ENCODE peak calls at places on chromosomes 2 and 18, in four cellular contexts. K, U, N and P are unnamed samples.

GRCh38 chr18:26549486-26550435 is 1.4 kb upstream of the KCTD1 start:
- DNase-seq in K (peak), U (peak), N (peak), P (peak)

GRCh38 chr18:70459251-70459650 is 170.4 kb downstream of the SOCS6 start:
- DNase-seq in K (no peak), U (no peak), N (no peak), P (no peak)

GRCh38 chr2:27856386-27856785 is 33.8 kb downstream of the RBKS start:
- DNase-seq in K (no peak), U (no peak), N (no peak), P (no peak)

GRCh38 chr18:10182009-10182624 is 268.3 kb downstream of the VAPA start:
- DNase-seq in K (peak), U (no peak), N (no peak), P (no peak)

GRCh38 chr2:190169221-190170072 is 106.9 kb upstream of the MSTN start:
- DNase-seq in K (no peak), U (no peak), N (no peak), P (no peak)

GRCh38 chr18:21703241-21703820 is 1.2 kb downstream of the ABHD3 start:
- DNase-seq in K (peak), U (peak), N (no peak), P (no peak)

GRCh38 chr2:11248-11941 is 34.9 kb downstream of the FAM110C start:
- DNase-seq in K (peak), U (peak), N (peak), P (no peak)

GRCh38 chr2:46230115-46230571 is 67.1 kb upstream of the EPAS1 start:
- DNase-seq in K (no peak), U (peak), N (peak), P (no peak)

GRCh38 chr2:146295080-146295670 is 1549.7 kb upstream of the ACVR2A start:
- DNase-seq in K (peak), U (no peak), N (no peak), P (no peak)

GRCh38 chr18:73545497-73545896 is 602.1 kb downstream of the FBXO15 start:
- DNase-seq in K (peak), U (no peak), N (no peak), P (no peak)

GRCh38 chr2:29113027-29113686 is 2.1 kb upstream of the CLIP4 start:
- DNase-seq in K (no peak), U (no peak), N (no peak), P (peak)

GRCh38 chr2:29114841-29115609 is at the start of gene CLIP4:
- DNase-seq in K (peak), U (peak), N (peak), P (peak)

GRCh38 chr2:29113891-29114321 is 1.3 kb upstream of the CLIP4 start:
- DNase-seq in K (peak), U (no peak), N (peak), P (peak)

GRCh38 chr2:29115797-29116781 is 874 bp downstream of the CLIP4 start:
- DNase-seq in K (peak), U (peak), N (peak), P (peak)

DNA sequence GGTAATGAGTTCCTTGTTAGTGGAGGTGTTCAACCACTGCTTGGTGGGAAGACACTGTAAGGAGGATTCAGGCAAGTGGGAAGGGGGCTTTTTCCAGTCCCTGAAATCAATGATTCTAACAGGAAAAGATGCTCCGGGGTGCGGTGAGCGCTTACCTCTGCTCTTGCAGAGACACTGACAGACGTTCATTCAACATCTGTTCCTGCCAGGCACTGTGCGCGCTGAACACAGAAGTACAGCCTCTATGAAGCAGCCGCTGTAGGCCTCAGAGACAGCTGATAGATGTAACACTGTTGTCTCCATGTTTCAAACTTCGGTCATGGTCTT is 738 bp upstream of the CLIP4 start:
- DNase-seq in K (no peak), U (no peak), N (no peak), P (no peak)
- H3K4me3 ChIP-seq in K (peak), U (no peak), N (no peak), P (no peak)

DNA sequence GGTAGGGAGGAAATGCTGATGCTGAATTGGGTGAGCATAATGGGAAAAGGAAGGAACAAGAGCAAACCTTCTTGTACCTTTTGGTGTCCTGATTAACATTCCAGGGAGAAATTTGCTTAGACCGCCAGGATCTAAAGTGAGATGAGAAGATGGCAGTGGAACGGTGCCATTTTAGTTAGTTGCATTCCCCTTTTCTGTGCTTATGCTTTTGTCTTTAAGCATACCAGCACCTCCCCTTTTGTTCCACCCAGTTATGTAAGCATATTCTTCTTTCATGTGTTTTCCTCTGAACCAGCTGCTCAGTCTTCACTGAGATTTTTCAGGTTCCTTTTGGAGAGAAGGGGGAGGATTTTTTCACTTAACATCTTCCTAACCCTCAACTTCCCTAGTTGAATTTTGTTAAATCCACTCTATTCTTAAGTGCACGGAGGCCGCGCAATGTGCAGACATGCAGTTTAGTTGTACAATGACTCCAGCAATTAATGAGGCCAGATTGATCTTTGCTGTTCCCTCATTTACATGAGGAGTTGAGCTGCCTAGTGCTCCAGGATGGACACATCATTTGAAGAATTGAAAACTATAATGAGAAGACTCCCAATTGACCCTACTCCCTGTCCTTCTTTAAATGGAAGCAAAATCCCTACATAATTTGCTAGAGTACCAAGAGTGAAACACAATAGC is 73.9 kb downstream of the MAP4K4 start:
- DNase-seq in K (no peak), U (no peak), N (no peak), P (no peak)
- H3K27ac ChIP-seq in K (no peak), U (no peak), N (no peak), P (peak)

DNA sequence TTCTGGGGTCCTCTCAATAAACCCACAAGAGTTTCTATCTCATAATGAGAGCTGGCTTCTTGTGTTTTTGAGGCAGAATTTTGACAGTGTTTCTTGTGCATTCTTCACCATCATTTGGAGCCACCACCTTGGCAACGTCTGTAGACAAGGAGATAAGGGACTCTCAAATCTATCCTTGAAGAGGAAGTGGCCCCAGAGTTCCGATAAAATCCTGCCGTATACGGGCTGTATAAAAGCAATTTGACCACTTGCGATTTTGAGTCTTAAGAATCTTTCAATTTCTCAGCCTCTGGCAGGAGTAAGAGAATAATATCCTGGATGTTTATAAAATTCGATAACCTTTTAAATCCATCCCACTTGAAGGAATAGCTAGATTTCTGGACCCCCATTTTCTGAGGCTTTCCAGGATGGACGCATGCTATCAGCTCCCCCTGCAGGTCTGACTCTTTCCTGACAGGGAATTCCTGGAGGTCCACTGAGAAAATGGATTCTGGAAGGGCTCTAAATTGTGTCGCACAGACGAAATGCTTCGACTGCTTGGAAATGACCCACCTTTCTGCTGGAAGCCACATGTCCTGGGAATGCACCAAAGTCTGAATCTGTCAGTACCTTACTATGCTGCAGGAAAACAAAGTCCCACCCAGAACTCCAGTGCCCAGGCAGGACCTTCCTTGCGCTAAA is 54.1 kb downstream of the E2F6 start:
- DNase-seq in K (peak), U (no peak), N (peak), P (peak)
- H3K4me3 ChIP-seq in K (peak), U (no peak), N (no peak), P (no peak)

GRCh38 chr2:150617351-150617750 is 129.9 kb upstream of the RND3 start:
- DNase-seq in K (no peak), U (no peak), N (no peak), P (no peak)

GRCh38 chr2:150619607-150620330 is 132.3 kb upstream of the RND3 start:
- DNase-seq in K (peak), U (no peak), N (peak), P (no peak)

GRCh38 chr2:150620371-150620770 is 132.9 kb upstream of the RND3 start:
- DNase-seq in K (no peak), U (no peak), N (no peak), P (no peak)

GRCh38 chr2:150620860-150621259 is 133.4 kb upstream of the RND3 start:
- DNase-seq in K (peak), U (no peak), N (no peak), P (no peak)

DNA sequence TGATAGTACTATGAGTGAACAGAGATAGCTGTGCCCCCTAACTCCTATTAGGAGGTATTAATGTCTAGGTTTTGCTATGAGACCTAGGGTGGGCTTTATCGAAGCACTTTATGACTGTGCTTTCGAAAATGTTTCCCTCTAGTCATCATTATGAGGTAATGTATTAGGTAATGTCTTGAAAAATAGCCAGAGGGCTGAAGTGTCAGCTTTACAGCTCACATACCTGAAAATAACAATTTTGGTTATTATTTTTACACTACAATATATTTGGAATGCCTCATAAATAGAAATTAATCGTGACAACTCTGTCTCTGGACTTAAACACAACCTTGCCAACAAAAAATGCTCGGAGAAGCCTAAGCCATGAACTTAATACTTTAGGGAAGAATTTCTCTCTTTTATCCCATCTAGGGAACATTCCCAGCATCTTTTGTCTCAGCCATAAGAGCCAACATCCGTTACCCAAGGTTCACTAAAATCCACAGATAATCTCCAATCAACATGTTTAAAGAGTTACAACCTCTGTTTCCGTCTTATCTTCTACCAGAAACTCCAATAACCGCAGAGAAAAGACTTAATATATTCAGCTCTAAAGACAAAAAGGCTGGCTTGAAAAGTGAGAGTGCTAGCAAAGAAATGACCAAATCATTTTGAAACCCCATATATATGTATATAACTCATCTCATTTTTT is 130.9 kb upstream of the RND3 start:
- DNase-seq in K (no peak), U (no peak), N (no peak), P (no peak)
- H3K27ac ChIP-seq in K (no peak), U (no peak), N (no peak), P (no peak)

DNA sequence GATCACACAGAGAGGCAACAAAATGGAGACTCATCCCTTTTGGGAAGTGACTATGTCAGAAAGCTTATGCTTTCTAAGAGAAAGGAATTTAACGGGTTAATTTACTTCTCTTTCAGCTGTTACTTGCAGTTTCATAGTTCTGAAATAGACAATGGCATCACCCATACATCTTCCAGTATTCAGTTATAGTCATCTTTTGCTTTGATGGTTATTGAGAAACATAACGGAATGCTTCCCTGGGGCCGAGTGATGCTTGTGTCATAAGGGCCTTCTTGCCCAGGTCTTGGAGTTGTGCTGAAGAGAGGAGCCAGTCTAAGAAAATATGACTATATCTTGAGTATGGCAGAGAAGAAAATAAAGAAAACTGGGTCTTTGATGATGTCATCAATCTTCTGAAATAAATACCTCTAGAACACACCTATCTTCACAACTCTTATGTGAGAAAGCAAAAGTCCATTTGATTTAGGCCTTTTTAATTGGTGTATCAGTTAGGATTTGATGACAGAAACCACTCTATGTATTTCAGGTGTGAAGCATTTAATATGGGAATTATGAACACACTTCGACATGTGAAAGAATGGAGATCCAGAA is 328.2 kb downstream of the LRRTM4 start:
- DNase-seq in K (no peak), U (no peak), N (no peak), P (no peak)
- H3K4me3 ChIP-seq in K (no peak), U (no peak), N (no peak), P (no peak)

GRCh38 chr2:200379481-200380120 is 73.1 kb downstream of the SPATS2L start:
- DNase-seq in K (no peak), U (no peak), N (no peak), P (no peak)
- H3K27ac ChIP-seq in K (no peak), U (no peak), N (no peak), P (no peak)

GRCh38 chr2:69833752-69834151 is 4.3 kb downstream of the GMCL1 start:
- DNase-seq in K (no peak), U (no peak), N (no peak), P (no peak)

GRCh38 chr2:69836316-69836715 is 6.9 kb downstream of the GMCL1 start:
- DNase-seq in K (no peak), U (no peak), N (no peak), P (no peak)

GRCh38 chr2:69837533-69837932 is 8.1 kb downstream of the GMCL1 start:
- DNase-seq in K (no peak), U (no peak), N (no peak), P (no peak)

GRCh38 chr2:69831354-69831905 is 2.0 kb downstream of the GMCL1 start:
- DNase-seq in K (no peak), U (no peak), N (no peak), P (no peak)

GRCh38 chr2:69835666-69836065 is 6.2 kb downstream of the GMCL1 start:
- DNase-seq in K (no peak), U (no peak), N (no peak), P (no peak)
- H3K4me3 ChIP-seq in K (no peak), U (no peak), N (no peak), P (no peak)

GRCh38 chr2:158042245-158042644 is 59.4 kb upstream of the UPP2 start:
- DNase-seq in K (no peak), U (no peak), N (no peak), P (peak)
- H3K27ac ChIP-seq in K (no peak), U (no peak), N (no peak), P (no peak)

GRCh38 chr2:58032016-58032750 is 14.4 kb upstream of the VRK2 start:
- DNase-seq in K (no peak), U (no peak), N (no peak), P (no peak)
- H3K4me3 ChIP-seq in K (no peak), U (no peak), N (no peak), P (no peak)

DNA sequence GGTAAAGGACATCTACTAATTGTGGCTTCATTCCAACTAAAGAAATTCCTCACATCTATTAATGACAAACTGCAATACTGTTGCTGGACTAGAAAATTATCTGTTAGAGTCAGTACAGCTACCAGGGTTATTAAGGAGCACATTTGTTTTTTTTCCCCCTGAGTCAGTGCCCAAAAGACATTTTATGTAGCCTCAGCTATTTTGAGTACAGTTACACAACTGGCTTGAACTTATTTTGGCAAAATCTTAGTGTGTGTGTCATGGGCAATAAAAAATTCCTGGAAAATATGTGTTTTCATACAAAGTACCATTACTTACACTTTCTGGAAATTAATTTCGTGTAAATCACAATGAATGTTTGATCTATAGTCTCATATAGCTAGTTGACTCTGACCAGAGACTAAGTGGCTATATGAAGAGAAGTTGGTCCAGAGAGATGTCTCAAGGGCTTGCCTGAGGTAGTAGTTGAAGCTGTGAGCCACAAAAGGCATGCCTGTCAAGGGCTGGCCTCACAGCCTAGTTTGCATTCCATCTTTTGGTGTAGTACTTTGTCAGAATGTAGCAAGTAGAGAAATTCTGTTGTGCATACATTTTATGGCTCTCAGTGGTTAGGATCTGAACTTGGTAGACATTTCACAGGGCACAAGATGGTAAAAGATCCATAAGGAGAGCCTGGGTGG is 283.4 kb downstream of the MTX2 start:
- DNase-seq in K (peak), U (no peak), N (peak), P (no peak)
- H3K27ac ChIP-seq in K (peak), U (peak), N (peak), P (no peak)